ENCODE peak calls at places on chromosomes 7 and 10, in seven cellular contexts. W is endothelial cell of umbilical vein, A is aorta, F is H7, J is mammary epithelial cell, Y is bronchial epithelial cell, U is ovary. L is an unnamed sample.

GRCh38 chr7:47389171-47389922 is 192.6 kb downstream of the TNS3 start:
- DNase-seq in W (no peak), A (peak; percentile 21), F (no peak), J (no peak), Y (no peak), U (no peak), L (peak; percentile 34)

GRCh38 chr10:99984201-99984600 is 25.5 kb downstream of the DNMBP start:
- DNase-seq in W (peak; percentile 55), A (no peak), F (no peak), J (peak; percentile 84), Y (peak; percentile 99), U (no peak), L (no peak)

GRCh38 chr7:80184693-80185092 is 50.1 kb downstream of the GNAI1 start:
- DNase-seq in W (no peak), A (no peak), F (no peak), J (no peak), Y (no peak), U (no peak), L (no peak)

GRCh38 chr7:2873686-2874551 is 29.8 kb upstream of the GNA12 start:
- DNase-seq in W (peak; percentile 91), A (no peak), F (peak; percentile 85), J (peak; percentile 99), Y (peak; percentile 95), U (no peak), L (no peak)

GRCh38 chr10:78969719-78970118 is 99.0 kb upstream of the ZMIZ1 start:
- DNase-seq in W (no peak), A (no peak), F (no peak), J (no peak), Y (no peak), U (no peak), L (no peak)

GRCh38 chr10:86535057-86535882 is 13.7 kb upstream of the WAPL start:
- DNase-seq in W (peak; percentile 19), A (peak; percentile 82), F (peak; percentile 96), J (no peak), Y (peak; percentile 29), U (peak; percentile 60), L (peak; percentile 81)

GRCh38 chr10:129790710-129791446 is 173.2 kb downstream of the EBF3 start:
- DNase-seq in W (no peak), A (no peak), F (no peak), J (no peak), Y (no peak), U (no peak), L (no peak)

GRCh38 chr10:43452356-43452914 is 15.5 kb downstream of the ZNF487 start:
- DNase-seq in W (no peak), A (no peak), F (no peak), J (peak; percentile 22), Y (peak; percentile 39), U (no peak), L (no peak)

GRCh38 chr7:11060883-11061282 is 87.2 kb downstream of the PHF14 start:
- DNase-seq in W (no peak), A (no peak), F (no peak), J (no peak), Y (no peak), U (no peak), L (no peak)

GRCh38 chr7:78510580-78511188 is 712.1 kb downstream of the PHTF2 start:
- DNase-seq in W (peak; percentile 49), A (no peak), F (peak; percentile 50), J (peak; percentile 15), Y (peak; percentile 43), U (peak; percentile 17), L (no peak)

GRCh38 chr7:96903906-96904305 is 101.4 kb upstream of the DLX6 start:
- DNase-seq in W (no peak), A (no peak), F (no peak), J (peak; percentile 58), Y (peak; percentile 70), U (no peak), L (no peak)

GRCh38 chr10:121886997-121887622 is 40.7 kb downstream of the ATE1 start:
- DNase-seq in W (peak; percentile 76), A (no peak), F (peak; percentile 62), J (peak; percentile 51), Y (peak; percentile 63), U (peak; percentile 32), L (peak; percentile 75)

GRCh38 chr10:76031099-76031498 is 599.7 kb downstream of the LRMDA start:
- DNase-seq in W (no peak), A (no peak), F (no peak), J (no peak), Y (no peak), U (no peak), L (no peak)

GRCh38 chr10:129761573-129761972 is 202.5 kb downstream of the EBF3 start:
- DNase-seq in W (no peak), A (no peak), F (no peak), J (no peak), Y (no peak), U (no peak), L (no peak)

GRCh38 chr7:52781250-52781649 is 254.2 kb upstream of the POM121L12 start:
- DNase-seq in W (no peak), A (no peak), F (no peak), J (no peak), Y (no peak), U (no peak), L (no peak)

GRCh38 chr10:5537684-5538083 is 12.9 kb downstream of the CALML3 start:
- DNase-seq in W (no peak), A (no peak), F (no peak), J (no peak), Y (no peak), U (no peak), L (peak; percentile 15)

GRCh38 chr7:76386691-76387260 is 22.7 kb downstream of the SSC4D start:
- DNase-seq in W (no peak), A (no peak), F (no peak), J (no peak), Y (no peak), U (no peak), L (no peak)

GRCh38 chr10:20573924-20574323 is 323.2 kb downstream of the NEBL start:
- DNase-seq in W (no peak), A (no peak), F (no peak), J (no peak), Y (no peak), U (no peak), L (no peak)

GRCh38 chr10:17787087-17787942 is 21.8 kb upstream of the MRC1 start:
- DNase-seq in W (peak; percentile 43), A (no peak), F (no peak), J (peak; percentile 89), Y (peak; percentile 98), U (no peak), L (no peak)

GRCh38 chr7:96546426-96546825 is 163.2 kb downstream of the SEM1 start:
- DNase-seq in W (no peak), A (no peak), F (no peak), J (peak; percentile 3), Y (peak; percentile 74), U (no peak), L (no peak)

GRCh38 chr7:2495402-2496309 is 19.5 kb upstream of the GRIFIN start:
- DNase-seq in W (no peak), A (no peak), F (peak; percentile 93), J (no peak), Y (no peak), U (no peak), L (no peak)

GRCh38 chr10:99799613-99800012 is 17.2 kb downstream of the ABCC2 start:
- DNase-seq in W (no peak), A (no peak), F (no peak), J (no peak), Y (no peak), U (no peak), L (no peak)

GRCh38 chr7:44305564-44306507 is 19.6 kb downstream of the CAMK2B start:
- DNase-seq in W (no peak), A (peak; percentile 26), F (peak; percentile 22), J (no peak), Y (no peak), U (peak; percentile 5), L (no peak)

GRCh38 chr10:53123311-53123710 is 350.7 kb upstream of the MBL2 start:
- DNase-seq in W (no peak), A (no peak), F (no peak), J (no peak), Y (peak; percentile 3), U (no peak), L (no peak)

GRCh38 chr7:102472126-102473041 is 6.3 kb downstream of the POLR2J start:
- DNase-seq in W (no peak), A (peak; percentile 38), F (no peak), J (no peak), Y (no peak), U (no peak), L (peak; percentile 61)

GRCh38 chr7:24192701-24193100 is 91.3 kb upstream of the NPY start:
- DNase-seq in W (no peak), A (no peak), F (no peak), J (no peak), Y (no peak), U (no peak), L (no peak)

GRCh38 chr7:95828824-95829428 is 56.6 kb downstream of the DYNC1I1 start:
- DNase-seq in W (no peak), A (no peak), F (peak; percentile 7), J (no peak), Y (peak; percentile 2), U (no peak), L (no peak)

GRCh38 chr7:6272481-6273323 is at the start of gene CYTH3:
- DNase-seq in W (peak; percentile 79), A (peak; percentile 84), F (peak; percentile 99), J (peak; percentile 75), Y (peak; percentile 63), U (peak; percentile 91), L (peak; percentile 88)
- H3K36me3 ChIP-seq in W (no peaks in the 10 kb centered on the region), A (no peaks in the 10 kb centered on the region), F (no peaks in the 10 kb centered on the region), J (no peaks in the 10 kb centered on the region), Y (no peaks in the 10 kb centered on the region), U (no peaks in the 10 kb centered on the region), L (no peaks in the 10 kb centered on the region)

GRCh38 chr10:6702030-6702429 is 122.0 kb upstream of the PRKCQ start:
- DNase-seq in W (no peak), A (no peak), F (no peak), J (no peak), Y (no peak), U (no peak), L (no peak)
- H3K36me3 ChIP-seq in W (no peaks in the 10 kb centered on the region), A (no peaks in the 10 kb centered on the region), F (no peaks in the 10 kb centered on the region), J (no peaks in the 10 kb centered on the region), Y (no peaks in the 10 kb centered on the region), U (no peaks in the 10 kb centered on the region), L (no peaks in the 10 kb centered on the region)

DNA sequence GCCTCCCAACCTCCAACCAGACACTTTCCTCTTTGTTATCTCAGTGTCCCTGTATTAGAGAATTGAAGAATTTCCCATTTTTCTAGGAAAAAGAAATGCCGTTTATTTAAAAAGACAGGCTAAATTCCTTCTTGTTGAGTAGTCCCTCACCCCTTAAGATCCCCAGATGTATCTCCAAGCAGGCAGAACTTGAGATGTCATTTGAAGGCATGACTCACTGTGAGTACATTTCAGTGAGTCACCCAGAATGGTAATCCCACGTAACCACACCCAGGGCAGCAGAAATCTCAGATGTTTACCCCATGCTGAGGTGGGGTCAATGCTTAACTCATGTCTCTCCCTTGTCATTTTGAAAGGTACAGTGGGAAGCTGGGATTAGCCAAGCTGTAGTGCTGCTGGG is 4.4 kb downstream of the ZNF655 start:
- DNase-seq in W (peak; percentile 69), A (no peak), F (no peak), J (peak; percentile 97), Y (peak; percentile 99), U (no peak), L (no peak)
- H3K36me3 ChIP-seq in W (peaks cover 16% of the 10 kb centered on the region), A (peaks cover 3% of the 10 kb centered on the region), F (peaks cover 41% of the 10 kb centered on the region), J (peaks cover 33% of the 10 kb centered on the region), Y (peaks cover 12% of the 10 kb centered on the region), U (no peaks in the 10 kb centered on the region), L (peaks cover 72% of the 10 kb centered on the region)

DNA sequence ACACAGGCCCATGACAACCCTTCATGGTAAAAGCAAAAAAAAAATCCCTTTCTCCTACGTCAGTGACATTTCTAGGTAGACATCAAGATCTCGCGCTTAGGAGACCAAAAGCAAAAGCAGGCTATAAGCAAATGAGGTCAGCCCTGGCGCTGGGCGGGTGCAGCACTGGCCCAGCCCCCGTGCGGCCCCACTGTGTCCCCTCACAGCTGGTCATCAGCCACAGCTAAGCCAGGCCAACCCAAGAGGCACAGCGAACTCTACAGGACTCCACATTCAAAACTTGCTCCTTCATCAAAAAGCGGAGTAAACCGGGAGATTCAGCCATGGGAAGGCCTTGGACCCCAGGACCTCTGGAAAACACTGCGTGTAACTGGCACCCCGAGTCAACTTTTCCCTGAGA is 113.7 kb downstream of the PTPRN2 start:
- DNase-seq in W (no peak), A (no peak), F (peak; percentile 64), J (no peak), Y (no peak), U (no peak), L (no peak)
- H3K36me3 ChIP-seq in W (no peaks in the 10 kb centered on the region), A (no peaks in the 10 kb centered on the region), F (no peaks in the 10 kb centered on the region), J (no peaks in the 10 kb centered on the region), Y (no peaks in the 10 kb centered on the region), U (no peaks in the 10 kb centered on the region), L (no peaks in the 10 kb centered on the region)